ENCODE peak calls at places on chromosomes 2 and 18, in four cellular contexts. K is epithelial cell of proximal tubule, O is HFF-Myc, J is skeletal muscle cell. T is an unnamed sample.

GRCh38 chr2:240156026-240156390 is 15.6 kb upstream of the OTOS start:
- DNase-seq in K (no peak), O (no peak), J (no peak), T (no peak)

GRCh38 chr2:144583741-144584453 is 64.0 kb upstream of the ZEB2 start:
- DNase-seq in K (peak), O (no peak), J (peak), T (peak)

GRCh38 chr2:110870545-110870944 is 138.2 kb downstream of the ACOXL start:
- DNase-seq in K (no peak), O (no peak), J (no peak), T (no peak)

GRCh38 chr2:85989288-85989865 is 100.6 kb upstream of the ST3GAL5 start:
- DNase-seq in K (no peak), O (no peak), J (no peak), T (no peak)

GRCh38 chr2:40544072-40544471 is 92.2 kb upstream of the SLC8A1 start:
- DNase-seq in K (no peak), O (no peak), J (no peak), T (no peak)

GRCh38 chr2:95354469-95354901 is 48.0 kb upstream of the FAHD2A start:
- DNase-seq in K (no peak), O (no peak), J (no peak), T (no peak)

GRCh38 chr2:128638311-128638710 is 319.6 kb upstream of the HS6ST1 start:
- DNase-seq in K (no peak), O (no peak), J (no peak), T (no peak)

GRCh38 chr18:79439201-79440023 is 43.7 kb downstream of the NFATC1 start:
- DNase-seq in K (no peak), O (peak), J (peak), T (peak)

GRCh38 chr2:162932416-162932815 is 93.8 kb upstream of the KCNH7 start:
- DNase-seq in K (no peak), O (no peak), J (no peak), T (no peak)

GRCh38 chr2:175282300-175282699 is 100.8 kb upstream of the ATP5MC3 start:
- DNase-seq in K (no peak), O (peak), J (peak), T (peak)

GRCh38 chr2:218223046-218223445 is 6.1 kb downstream of the ARPC2 start:
- DNase-seq in K (no peak), O (no peak), J (no peak), T (no peak)

GRCh38 chr2:46294185-46294836 is 2.9 kb upstream of the EPAS1 start:
- DNase-seq in K (no peak), O (no peak), J (no peak), T (no peak)

GRCh38 chr2:234712421-234712935 is 215.6 kb upstream of the ARL4C start:
- DNase-seq in K (no peak), O (no peak), J (no peak), T (no peak)